ENCODE peak calls at places on chromosomes 6 and 20, in five cellular contexts. E is NAMALWA, K is occipital lobe, X is NCI-H69, N is A673. R is an unnamed sample.

GRCh38 chr6:38871745-38872568 is 156.8 kb downstream of the DNAH8 start:
- DNase-seq in N (peak), X (peak), K (no peak), E (peak), R (peak)

GRCh38 chr6:10404799-10405524 is 9.9 kb downstream of the TFAP2A start:
- DNase-seq in K (no peak), E (no peak), N (no peak), X (peak), R (no peak)

GRCh38 chr20:64107736-64108457 is 532 bp upstream of the NPBWR2 start:
- DNase-seq in E (peak), N (no peak), X (no peak), K (no peak), R (no peak)

GRCh38 chr20:44709797-44710196 is 5.4 kb upstream of the CCN5 start:
- DNase-seq in K (no peak), N (no peak), X (no peak), E (no peak), R (no peak)

GRCh38 chr6:116556065-116556464 is 2.5 kb downstream of the CALHM4 start:
- DNase-seq in K (no peak), N (no peak), E (no peak), X (no peak), R (peak)

GRCh38 chr6:17525637-17526036 is 74.5 kb upstream of the FAM8A1 start:
- DNase-seq in K (no peak), X (no peak), E (no peak), N (no peak), R (no peak)

GRCh38 chr20:35463455-35464300 is 8.3 kb downstream of the CEP250 start:
- DNase-seq in N (peak), E (peak), K (peak), X (peak), R (peak)

GRCh38 chr6:151675746-151676459 is 131.6 kb upstream of the ESR1 start:
- DNase-seq in E (peak), X (peak), K (no peak), N (peak), R (peak)

GRCh38 chr6:75412937-75413662 is 80.5 kb downstream of the FILIP1 start:
- DNase-seq in X (no peak), K (no peak), E (no peak), N (no peak), R (no peak)

GRCh38 chr6:152087701-152088100 is 280.2 kb downstream of the ESR1 start:
- DNase-seq in E (no peak), N (no peak), X (no peak), K (no peak), R (no peak)

GRCh38 chr6:145147559-145147958 is 587.8 kb downstream of the EPM2A start:
- DNase-seq in N (no peak), X (peak), K (no peak), E (no peak), R (peak)

GRCh38 chr6:138529510-138529909 is 30.2 kb upstream of the NHSL1 start:
- DNase-seq in E (no peak), K (no peak), N (no peak), X (no peak), R (no peak)

GRCh38 chr6:170280689-170281045 is 10.2 kb downstream of the DLL1 start:
- DNase-seq in N (no peak), K (no peak), E (no peak), X (no peak), R (no peak)

GRCh38 chr6:123962508-123962907 is 158.8 kb downstream of the NKAIN2 start:
- DNase-seq in N (no peak), K (no peak), E (no peak), X (peak), R (peak)

GRCh38 chr20:57596998-57597939 is 23.0 kb downstream of the ZBP1 start:
- DNase-seq in E (peak), X (peak), N (peak), K (no peak), R (peak)

GRCh38 chr20:45433316-45433715 is 17.4 kb downstream of the PIGT start:
- DNase-seq in X (no peak), E (no peak), N (no peak), K (peak), R (no peak)

GRCh38 chr6:81166770-81167169 is 585.7 kb downstream of the TENT5A start:
- DNase-seq in E (no peak), K (no peak), N (no peak), X (no peak), R (no peak)

GRCh38 chr6:127053032-127053908 is 65.2 kb upstream of the RSPO3 start:
- DNase-seq in K (no peak), N (peak), E (no peak), X (no peak), R (peak)

R was measured in epithelial cell of esophagus.